ENCODE peak calls at places on chromosomes 16 and 17, in nine cellular contexts. One of them, this sample, is unnamed.

GRCh38 chr16:24668481-24669001 is 60.9 kb upstream of the TNRC6A start:
- DNase-seq in CD8-positive, alpha-beta T cell: no peak
- DNase-seq in cardiac fibroblast: peak; percentile 55
- DNase-seq in AG04449: no peak
- DNase-seq in pancreas: no peak
- DNase-seq in GM12865: peak; percentile 24
- DNase-seq in Peyer's patch: no peak
- DNase-seq in skeletal muscle cell: peak; percentile 65
- DNase-seq in stomach: no peak
- DNase-seq in this sample: no peak

GRCh38 chr16:80682435-80683070 is 121.8 kb downstream of the CDYL2 start:
- DNase-seq in Peyer's patch: no peak
- DNase-seq in pancreas: no peak
- DNase-seq in CD8-positive, alpha-beta T cell: no peak
- DNase-seq in AG04449: peak; percentile 59
- DNase-seq in skeletal muscle cell: peak; percentile 81
- DNase-seq in stomach: no peak
- DNase-seq in GM12865: no peak
- DNase-seq in cardiac fibroblast: peak; percentile 57
- DNase-seq in this sample: no peak

GRCh38 chr17:61075988-61076387 is 323.7 kb upstream of the TBX2 start:
- DNase-seq in Peyer's patch: no peak
- DNase-seq in cardiac fibroblast: no peak
- DNase-seq in AG04449: no peak
- DNase-seq in CD8-positive, alpha-beta T cell: no peak
- DNase-seq in stomach: no peak
- DNase-seq in GM12865: no peak
- DNase-seq in pancreas: no peak
- DNase-seq in skeletal muscle cell: no peak
- DNase-seq in this sample: no peak

GRCh38 chr17:72296456-72296855 is 175.6 kb downstream of the SOX9 start:
- DNase-seq in stomach: no peak
- DNase-seq in skeletal muscle cell: peak; percentile 33
- DNase-seq in GM12865: no peak
- DNase-seq in Peyer's patch: no peak
- DNase-seq in pancreas: no peak
- DNase-seq in CD8-positive, alpha-beta T cell: no peak
- DNase-seq in AG04449: no peak
- DNase-seq in cardiac fibroblast: no peak
- DNase-seq in this sample: no peak

GRCh38 chr16:67562918-67563707 is 787 bp downstream of the CTCF start:
- DNase-seq in stomach: peak; percentile 65
- DNase-seq in cardiac fibroblast: peak; percentile 59
- DNase-seq in Peyer's patch: peak; percentile 82
- DNase-seq in skeletal muscle cell: no peak
- DNase-seq in AG04449: no peak
- DNase-seq in pancreas: peak; percentile 69
- DNase-seq in GM12865: peak; percentile 84
- DNase-seq in CD8-positive, alpha-beta T cell: peak; percentile 65
- DNase-seq in this sample: peak; percentile 78

GRCh38 chr17:46910179-46910927 is 12.6 kb upstream of the GOSR2 start:
- DNase-seq in AG04449: no peak
- DNase-seq in cardiac fibroblast: no peak
- DNase-seq in Peyer's patch: no peak
- DNase-seq in CD8-positive, alpha-beta T cell: no peak
- DNase-seq in stomach: peak; percentile 59
- DNase-seq in skeletal muscle cell: no peak
- DNase-seq in pancreas: no peak
- DNase-seq in GM12865: no peak
- DNase-seq in this sample: no peak

GRCh38 chr16:49848530-49848929 is 7.4 kb downstream of the ZNF423 start:
- DNase-seq in cardiac fibroblast: no peak
- DNase-seq in GM12865: no peak
- DNase-seq in pancreas: no peak
- DNase-seq in stomach: no peak
- DNase-seq in AG04449: no peak
- DNase-seq in CD8-positive, alpha-beta T cell: no peak
- DNase-seq in Peyer's patch: no peak
- DNase-seq in skeletal muscle cell: no peak
- DNase-seq in this sample: no peak

GRCh38 chr17:8289103-8289397 is 580 bp downstream of the RANGRF start:
- DNase-seq in cardiac fibroblast: no peak
- DNase-seq in skeletal muscle cell: no peak
- DNase-seq in Peyer's patch: no peak
- DNase-seq in GM12865: no peak
- DNase-seq in AG04449: no peak
- DNase-seq in pancreas: no peak
- DNase-seq in CD8-positive, alpha-beta T cell: no peak
- DNase-seq in stomach: no peak
- DNase-seq in this sample: peak; percentile 87

GRCh38 chr16:87926246-87927194 is 9.8 kb downstream of the CA5A start:
- DNase-seq in pancreas: no peak
- DNase-seq in CD8-positive, alpha-beta T cell: no peak
- DNase-seq in GM12865: peak; percentile 39
- DNase-seq in cardiac fibroblast: no peak
- DNase-seq in skeletal muscle cell: no peak
- DNase-seq in Peyer's patch: no peak
- DNase-seq in stomach: no peak
- DNase-seq in AG04449: no peak
- DNase-seq in this sample: peak; percentile 84

GRCh38 chr17:35732806-35733136 is 1.3 kb downstream of the RASL10B start:
- DNase-seq in GM12865: no peak
- DNase-seq in skeletal muscle cell: no peak
- DNase-seq in Peyer's patch: no peak
- DNase-seq in cardiac fibroblast: no peak
- DNase-seq in CD8-positive, alpha-beta T cell: no peak
- DNase-seq in pancreas: no peak
- DNase-seq in stomach: no peak
- DNase-seq in AG04449: no peak
- DNase-seq in this sample: no peak
- H3K4me3 ChIP-seq in GM12865: no peak overlapping the region
- H3K4me3 ChIP-seq in skeletal muscle cell: no peak overlapping the region
- H3K4me3 ChIP-seq in Peyer's patch: no peak overlapping the region
- H3K4me3 ChIP-seq in cardiac fibroblast: peak overlapping the region; percentile 0
- H3K4me3 ChIP-seq in CD8-positive, alpha-beta T cell: no peak overlapping the region
- H3K4me3 ChIP-seq in pancreas: no peak overlapping the region
- H3K4me3 ChIP-seq in stomach: no peak overlapping the region
- H3K4me3 ChIP-seq in AG04449: peak overlapping the region; percentile 6
- H3K4me3 ChIP-seq in this sample: no peak overlapping the region

DNA sequence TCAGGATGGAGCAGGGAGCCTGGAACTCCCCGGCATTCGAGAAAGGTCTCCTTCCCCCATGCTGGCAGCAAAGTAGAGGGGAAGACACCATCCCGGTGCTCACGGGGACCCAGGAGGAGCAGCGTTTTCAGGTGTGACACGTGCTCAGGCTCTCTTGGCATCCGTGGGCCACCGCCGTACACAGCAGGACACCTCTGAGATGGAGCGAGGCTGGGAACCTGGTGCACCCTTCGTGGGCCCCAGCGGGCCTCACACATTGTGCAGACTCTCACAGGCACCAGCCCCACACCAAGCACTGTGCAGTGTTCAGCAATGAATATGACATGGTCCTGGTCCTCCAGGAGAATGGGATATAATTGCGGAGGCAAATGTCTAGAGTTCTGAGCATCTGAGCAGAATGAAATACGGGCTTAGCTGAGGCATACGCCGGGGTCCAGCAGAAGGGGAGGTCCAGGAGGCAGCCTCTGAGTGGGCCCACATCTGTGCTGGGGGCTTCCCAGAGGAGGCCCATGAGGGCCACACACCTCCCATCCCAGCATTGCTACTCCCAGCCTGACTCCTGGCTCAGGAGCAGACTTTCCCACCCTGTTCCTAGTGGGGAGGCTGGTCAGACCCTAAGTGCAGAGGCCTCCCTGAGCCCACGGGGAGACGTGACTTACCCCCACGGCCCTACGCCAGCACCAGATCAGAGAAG is 72.6 kb downstream of the ABR start:
- DNase-seq in GM12865: no peak
- DNase-seq in Peyer's patch: no peak
- DNase-seq in cardiac fibroblast: no peak
- DNase-seq in stomach: no peak
- DNase-seq in pancreas: no peak
- DNase-seq in AG04449: no peak
- DNase-seq in CD8-positive, alpha-beta T cell: no peak
- DNase-seq in skeletal muscle cell: no peak
- DNase-seq in this sample: no peak
- H3K4me3 ChIP-seq in GM12865: no peak overlapping the region
- H3K4me3 ChIP-seq in Peyer's patch: peak overlapping the region; percentile 94
- H3K4me3 ChIP-seq in cardiac fibroblast: no peak overlapping the region
- H3K4me3 ChIP-seq in stomach: peak overlapping the region; percentile 78
- H3K4me3 ChIP-seq in pancreas: no peak overlapping the region
- H3K4me3 ChIP-seq in AG04449: peak overlapping the region; percentile 72
- H3K4me3 ChIP-seq in CD8-positive, alpha-beta T cell: no peak overlapping the region
- H3K4me3 ChIP-seq in skeletal muscle cell: no peak overlapping the region
- H3K4me3 ChIP-seq in this sample: peak overlapping the region; percentile 81

GRCh38 chr17:77476920-77477805 is 336.4 kb downstream of the SEC14L1 start:
- DNase-seq in cardiac fibroblast: peak; percentile 95
- DNase-seq in CD8-positive, alpha-beta T cell: no peak
- DNase-seq in GM12865: no peak
- DNase-seq in pancreas: no peak
- DNase-seq in stomach: peak; percentile 71
- DNase-seq in AG04449: peak; percentile 95
- DNase-seq in Peyer's patch: no peak
- DNase-seq in skeletal muscle cell: peak; percentile 95
- DNase-seq in this sample: no peak
- H3K4me3 ChIP-seq in cardiac fibroblast: no peak overlapping the region
- H3K4me3 ChIP-seq in CD8-positive, alpha-beta T cell: no peak overlapping the region
- H3K4me3 ChIP-seq in GM12865: no peak overlapping the region
- H3K4me3 ChIP-seq in pancreas: no peak overlapping the region
- H3K4me3 ChIP-seq in stomach: no peak overlapping the region
- H3K4me3 ChIP-seq in AG04449: peak overlapping the region; percentile 25
- H3K4me3 ChIP-seq in Peyer's patch: no peak overlapping the region
- H3K4me3 ChIP-seq in skeletal muscle cell: no peak overlapping the region
- H3K4me3 ChIP-seq in this sample: no peak overlapping the region

DNA sequence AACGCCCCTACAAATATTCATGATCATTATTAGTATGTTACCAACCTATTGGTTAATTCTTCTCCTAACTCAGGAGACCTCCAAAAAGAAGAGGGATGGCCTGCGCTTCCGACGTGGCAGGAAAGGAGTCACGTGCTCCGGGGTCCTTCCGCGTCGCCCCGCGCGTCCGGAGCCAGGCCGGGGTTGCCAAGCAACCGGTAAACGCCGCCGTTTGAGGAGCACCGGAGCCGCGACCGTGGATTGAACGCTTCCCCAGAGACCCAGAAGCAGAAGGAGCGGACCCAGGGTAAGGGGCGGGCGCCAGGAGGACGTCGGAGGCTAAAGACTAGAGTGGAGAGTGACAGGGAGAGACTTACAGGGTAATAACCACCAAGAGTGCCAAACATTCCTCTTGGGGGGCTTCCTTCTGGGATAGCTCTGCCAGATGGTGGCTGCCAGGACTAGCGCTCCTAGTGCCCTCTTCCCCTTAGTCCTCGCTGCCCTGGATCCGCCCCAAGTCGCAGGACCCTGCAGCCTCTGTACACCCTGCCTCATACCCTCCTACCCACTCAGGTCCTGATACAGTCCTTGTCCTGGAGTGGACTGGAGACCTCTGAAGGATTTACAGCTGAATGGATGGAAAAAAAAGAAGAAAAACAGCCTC is at the start of gene DNAI2:
- DNase-seq in skeletal muscle cell: no peak
- DNase-seq in pancreas: no peak
- DNase-seq in Peyer's patch: no peak
- DNase-seq in GM12865: no peak
- DNase-seq in CD8-positive, alpha-beta T cell: no peak
- DNase-seq in AG04449: no peak
- DNase-seq in stomach: no peak
- DNase-seq in cardiac fibroblast: no peak
- DNase-seq in this sample: peak; percentile 58
- H3K4me3 ChIP-seq in skeletal muscle cell: no peak within 1 kb of the TSS
- H3K4me3 ChIP-seq in pancreas: no peak within 1 kb of the TSS
- H3K4me3 ChIP-seq in Peyer's patch: no peak within 1 kb of the TSS
- H3K4me3 ChIP-seq in GM12865: no peak within 1 kb of the TSS
- H3K4me3 ChIP-seq in CD8-positive, alpha-beta T cell: peak within 1 kb of the TSS; percentile 36
- H3K4me3 ChIP-seq in AG04449: no peak within 1 kb of the TSS
- H3K4me3 ChIP-seq in stomach: peak within 1 kb of the TSS; percentile 25
- H3K4me3 ChIP-seq in cardiac fibroblast: no peak within 1 kb of the TSS
- H3K4me3 ChIP-seq in this sample: peak within 1 kb of the TSS; percentile 1

This sample was measured in lower lobe of right lung.